ENCODE peak calls at places on chromosomes 2 and 18, in five cellular contexts. B is CD4-positive, alpha-beta T cell; W is neuronal stem cell; V is K562; N is CD8-positive, alpha-beta memory T cell. I is an unnamed sample. For H3K27me3, the result is how much of the 10 kb centered on the place peaks cover.

GRCh38 chr2:23005469-23005868 is 379.5 kb upstream of the KLHL29 start:
- DNase-seq in B (no peak), W (no peak), V (no peak), N (no peak), I (no peak)

GRCh38 chr2:239927424-239927981 is 97.6 kb downstream of the NDUFA10 start:
- DNase-seq in B (peak), W (no peak), V (peak), N (peak), I (no peak)

GRCh38 chr2:240355001-240355891 is 80.2 kb upstream of the GPC1 start:
- DNase-seq in B (no peak), W (no peak), V (no peak), N (no peak), I (no peak)

GRCh38 chr18:79680891-79681339 is 1.3 kb downstream of the CTDP1 start:
- DNase-seq in B (no peak), W (no peak), V (no peak), N (no peak), I (no peak)

GRCh38 chr2:120867290-120868231 is 131.9 kb downstream of the GLI2 start:
- DNase-seq in B (no peak), W (peak), V (peak), N (no peak), I (peak)

GRCh38 chr2:116510117-116510671 is 1304.3 kb upstream of the DDX18 start:
- DNase-seq in B (no peak), W (peak), V (peak), N (no peak), I (no peak)

GRCh38 chr2:190186238-190186637 is 123.7 kb upstream of the MSTN start:
- DNase-seq in B (no peak), W (no peak), V (no peak), N (no peak), I (no peak)

GRCh38 chr2:28352726-28353125 is 39.9 kb upstream of the FOSL2 start:
- DNase-seq in B (no peak), W (no peak), V (no peak), N (no peak), I (no peak)

GRCh38 chr2:237818066-237818473 is 19.5 kb downstream of the RBM44 start:
- DNase-seq in B (no peak), W (no peak), V (no peak), N (no peak), I (no peak)

GRCh38 chr2:1674276-1674675 is 70.0 kb downstream of the PXDN start:
- DNase-seq in B (no peak), W (no peak), V (no peak), N (no peak), I (no peak)

GRCh38 chr2:1676091-1676912 is 68.0 kb downstream of the PXDN start:
- DNase-seq in B (no peak), W (no peak), V (no peak), N (no peak), I (no peak)

GRCh38 chr2:1675633-1676032 is 68.7 kb downstream of the PXDN start:
- DNase-seq in B (no peak), W (no peak), V (no peak), N (no peak), I (no peak)

GRCh38 chr2:1673160-1673944 is 71.0 kb downstream of the PXDN start:
- DNase-seq in B (no peak), W (no peak), V (no peak), N (no peak), I (no peak)

DNA sequence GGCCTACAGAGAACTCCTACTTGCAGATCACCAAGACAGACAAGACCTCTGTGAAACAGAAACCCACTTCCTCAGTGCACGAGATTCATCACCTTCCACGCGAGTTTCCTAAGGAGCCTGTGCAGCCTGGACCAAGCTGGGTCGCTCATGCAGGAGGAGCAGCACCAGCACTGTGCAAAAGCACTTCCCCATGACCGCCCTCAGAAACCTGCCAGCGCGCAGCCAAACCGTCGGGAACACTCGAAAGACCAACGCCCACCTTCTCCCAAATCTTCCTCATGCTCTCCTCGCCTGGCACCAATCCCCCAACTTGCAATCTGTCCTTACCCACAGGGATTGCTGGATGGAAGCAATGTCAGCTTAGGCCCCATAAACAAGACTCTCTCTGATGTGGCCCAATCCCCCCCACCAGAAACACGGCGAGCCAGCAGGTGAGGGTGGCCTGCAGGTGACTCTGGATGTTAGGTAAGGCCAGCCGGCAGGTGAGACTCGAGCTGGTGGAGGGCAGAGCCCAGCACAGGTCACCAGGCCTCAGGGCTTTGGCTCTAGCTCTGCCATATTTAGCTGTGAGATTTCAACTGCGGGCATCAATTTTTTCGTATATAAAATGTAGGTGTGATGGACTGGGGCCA is 69.4 kb downstream of the PXDN start:
- DNase-seq in B (no peak), W (no peak), V (no peak), N (no peak), I (no peak)
- H3K27ac ChIP-seq in B (no peak), W (no peak), V (no peak), N (no peak), I (no peak)

GRCh38 chr18:62494764-62495163 is 28.1 kb upstream of the ZCCHC2 start:
- DNase-seq in B (no peak), W (no peak), V (no peak), N (no peak), I (no peak)
- H3K27me3 ChIP-seq in B (under half), W (under half), V (under half), N (under half), I (under half)

GRCh38 chr2:14081526-14081925 is 551.0 kb upstream of the LRATD1 start:
- DNase-seq in B (no peak), W (no peak), V (no peak), N (no peak), I (no peak)
- H3K27ac ChIP-seq in B (no peak), W (no peak), V (no peak), N (no peak), I (no peak)

GRCh38 chr2:230687498-230687897 is 25.1 kb upstream of the CAB39 start:
- DNase-seq in B (no peak), W (no peak), V (no peak), N (no peak), I (no peak)

GRCh38 chr2:230682546-230682945 is 30.1 kb upstream of the CAB39 start:
- DNase-seq in B (no peak), W (no peak), V (no peak), N (no peak), I (no peak)

GRCh38 chr2:230680463-230681195 is 32.0 kb upstream of the CAB39 start:
- DNase-seq in B (no peak), W (no peak), V (no peak), N (no peak), I (no peak)

GRCh38 chr2:230684222-230685164 is 28.1 kb upstream of the CAB39 start:
- DNase-seq in B (no peak), W (no peak), V (no peak), N (no peak), I (no peak)

GRCh38 chr2:230685165-230685560 is 27.5 kb upstream of the CAB39 start:
- DNase-seq in B (no peak), W (no peak), V (no peak), N (no peak), I (no peak)
- H3K27me3 ChIP-seq in B (under half), W (under half), V (under half), N (under half), I (under half)

DNA sequence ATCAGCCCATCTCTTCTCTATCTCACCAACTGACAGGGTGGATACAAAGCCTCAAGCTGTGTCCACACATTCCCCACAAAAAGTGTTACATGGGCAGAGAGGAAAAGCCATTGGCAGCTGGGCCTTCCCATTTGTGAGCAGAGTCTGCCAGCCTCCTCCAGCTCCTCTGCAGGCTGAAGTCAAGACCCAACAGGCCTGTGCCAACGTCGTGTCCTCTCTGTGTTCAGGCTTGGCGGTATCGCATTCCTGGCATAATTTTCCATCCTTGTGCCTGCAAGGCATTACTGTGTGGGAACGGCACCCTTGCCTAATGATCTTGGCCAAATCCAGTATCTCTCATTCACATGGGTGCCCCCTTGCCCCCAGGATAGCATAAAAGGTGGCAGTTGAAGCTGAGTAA is 41.5 kb upstream of the APCDD1 start:
- DNase-seq in B (no peak), W (no peak), V (no peak), N (no peak), I (no peak)
- H3K27ac ChIP-seq in B (no peak), W (no peak), V (no peak), N (no peak), I (no peak)

DNA sequence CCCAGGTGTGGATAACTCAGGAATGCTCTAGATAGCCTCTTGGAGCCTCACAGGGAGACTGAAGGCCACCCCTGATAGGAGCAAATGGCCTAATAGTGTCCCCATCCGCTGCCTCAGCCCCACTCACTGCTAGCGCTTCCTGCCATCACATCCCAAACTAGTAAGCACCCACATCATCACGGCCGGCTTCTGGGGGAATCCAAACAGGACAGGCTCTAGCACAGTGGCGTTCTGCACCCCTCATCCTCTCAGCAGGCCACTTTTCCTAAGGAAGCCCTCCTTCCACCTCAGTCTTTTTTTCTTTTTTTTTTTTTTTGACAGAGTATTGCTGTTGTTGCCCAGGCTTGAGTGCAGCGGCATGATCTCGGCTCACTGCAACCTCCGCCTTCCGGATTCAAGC is 6.3 kb upstream of the AMER3 start:
- DNase-seq in B (no peak), W (no peak), V (no peak), N (no peak), I (no peak)
- H3K27me3 ChIP-seq in B (under half), W (under half), V (under half), N (under half), I (under half)

GRCh38 chr2:38406597-38407110 is 29.6 kb upstream of the ATL2 start:
- DNase-seq in B (no peak), W (no peak), V (no peak), N (no peak), I (peak)
- H3K27ac ChIP-seq in B (no peak), W (no peak), V (no peak), N (no peak), I (peak)

DNA sequence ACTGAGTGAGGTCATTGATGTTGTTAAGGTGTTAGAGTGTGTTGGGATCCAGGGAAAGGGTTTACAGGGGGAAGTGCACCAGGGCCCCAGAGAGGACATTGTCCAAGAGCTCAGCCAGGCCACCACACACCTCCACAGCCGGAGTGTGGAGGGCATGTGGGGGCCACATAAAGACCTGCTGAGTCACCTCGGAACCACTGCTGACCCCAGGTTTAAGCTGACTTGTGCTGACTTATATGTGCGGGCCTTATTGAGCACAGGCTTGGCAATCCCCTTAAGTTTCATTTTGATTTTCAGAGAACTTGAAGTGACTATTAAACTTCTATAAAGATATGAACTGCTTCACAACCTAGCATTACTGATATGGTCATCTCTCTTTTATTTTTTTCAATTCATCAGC is 166.2 kb upstream of the MAP3K20 start:
- DNase-seq in B (no peak), W (no peak), V (no peak), N (no peak), I (no peak)
- H3K27me3 ChIP-seq in B (under half), W (under half), V (under half), N (under half), I (under half)

GRCh38 chr18:2173464-2173863 is 397.8 kb downstream of the METTL4 start:
- DNase-seq in B (no peak), W (no peak), V (peak), N (no peak), I (no peak)
- H3K27ac ChIP-seq in B (no peak), W (no peak), V (no peak), N (no peak), I (no peak)

DNA sequence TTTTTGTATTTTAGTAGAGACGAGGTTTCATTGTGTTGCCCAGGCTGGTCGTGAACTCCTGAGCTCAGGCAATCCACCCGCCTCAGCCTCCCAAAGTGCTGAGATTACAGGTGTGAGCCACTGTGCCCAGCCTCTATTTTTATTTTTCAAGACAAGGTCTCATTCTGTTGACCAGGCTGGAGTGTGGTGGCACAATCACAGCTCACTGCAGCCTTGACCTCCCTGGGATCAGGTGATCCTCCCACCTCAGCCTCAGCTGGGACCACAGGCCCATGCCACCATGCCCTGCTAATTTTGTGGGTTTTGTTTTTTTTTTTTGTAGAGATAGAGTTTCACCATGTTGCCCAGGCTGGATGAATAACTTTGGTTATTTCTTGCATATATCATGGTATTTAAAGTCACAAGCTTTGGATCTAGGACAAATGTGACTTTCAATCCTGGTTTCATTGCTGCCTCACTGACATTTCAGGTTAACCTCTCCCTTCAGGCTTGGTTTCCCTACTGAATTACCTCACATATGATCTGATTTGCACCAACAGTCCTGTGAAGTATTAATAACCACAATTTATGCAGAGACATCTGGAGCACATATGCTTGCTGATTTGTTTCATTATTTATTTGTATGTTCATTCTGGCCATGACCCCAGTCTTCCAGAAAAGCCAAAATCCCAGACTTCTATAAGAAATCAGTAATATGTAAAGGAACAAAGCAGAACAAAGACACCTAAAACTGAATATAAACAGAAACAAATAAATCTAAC is 17.5 kb upstream of the RAB31 start:
- DNase-seq in B (no peak), W (no peak), V (no peak), N (no peak), I (no peak)
- H3K27me3 ChIP-seq in B (under half), W (under half), V (under half), N (under half), I (under half)

I was measured in thyroid gland.